ENCODE peak calls at places on chromosome 21, in four cellular contexts. One of them, this sample, is unnamed.
A peak's percentile ranks its signal among the peaks of the same experiment; 100 is the strongest.

GRCh38 chr21:14841511-14842472 is 223.0 kb downstream of the NRIP1 start:
- DNase-seq in H9: no peak
- DNase-seq in IMR-90: no peak
- DNase-seq in H1: no peak
- DNase-seq in this sample: no peak

GRCh38 chr21:42568834-42569731 is 55.4 kb downstream of the SLC37A1 start:
- DNase-seq in IMR-90: no peak
- DNase-seq in H9: no peak
- DNase-seq in H1: no peak
- DNase-seq in this sample: no peak

GRCh38 chr21:31136891-31137290 is 98.6 kb upstream of the KRTAP19-8 start:
- DNase-seq in H1: no peak
- DNase-seq in H9: no peak
- DNase-seq in IMR-90: peak; percentile 74
- DNase-seq in this sample: no peak

GRCh38 chr21:24225432-24225831 is 1381.8 kb downstream of the MRPL39 start:
- DNase-seq in H1: no peak
- DNase-seq in IMR-90: peak; percentile 87
- DNase-seq in H9: no peak
- DNase-seq in this sample: no peak

GRCh38 chr21:16211339-16212303 is 481.8 kb downstream of the USP25 start:
- DNase-seq in H1: no peak
- DNase-seq in IMR-90: peak; percentile 1
- DNase-seq in H9: no peak
- DNase-seq in this sample: no peak

GRCh38 chr21:15667824-15668223 is 62.0 kb upstream of the USP25 start:
- DNase-seq in IMR-90: no peak
- DNase-seq in H9: no peak
- DNase-seq in H1: no peak
- DNase-seq in this sample: peak; percentile 29

GRCh38 chr21:26554365-26554764 is 18.7 kb downstream of the CYYR1 start:
- DNase-seq in IMR-90: no peak
- DNase-seq in H9: no peak
- DNase-seq in H1: no peak
- DNase-seq in this sample: no peak

GRCh38 chr21:14084068-14084501 is 126.7 kb downstream of the LIPI start:
- DNase-seq in IMR-90: no peak
- DNase-seq in H1: no peak
- DNase-seq in H9: no peak
- DNase-seq in this sample: no peak

GRCh38 chr21:38301321-38302214 is 44.8 kb downstream of the KCNJ15 start:
- DNase-seq in H1: no peak
- DNase-seq in IMR-90: no peak
- DNase-seq in H9: no peak
- DNase-seq in this sample: peak; percentile 30
- H3K56ac ChIP-seq in H1: no peak overlapping the region
- H3K56ac ChIP-seq in IMR-90: no peak overlapping the region
- H3K56ac ChIP-seq in H9: no peak overlapping the region
- H3K56ac ChIP-seq in this sample: peak overlapping the region; percentile 34

GRCh38 chr21:33206771-33207290 is 22.9 kb upstream of the IFNAR2 start:
- DNase-seq in IMR-90: no peak
- DNase-seq in H9: no peak
- DNase-seq in H1: peak; percentile 17
- DNase-seq in this sample: no peak
- H3K27ac ChIP-seq in IMR-90: no peak overlapping the region
- H3K27ac ChIP-seq in H9: no peak overlapping the region
- H3K27ac ChIP-seq in H1: no peak overlapping the region
- H3K27ac ChIP-seq in this sample: no peak overlapping the region

GRCh38 chr21:41441546-41441945 is 15.5 kb downstream of the MX1 start:
- DNase-seq in H1: no peak
- DNase-seq in H9: no peak
- DNase-seq in IMR-90: no peak
- DNase-seq in this sample: no peak

GRCh38 chr21:41438425-41439113 is 12.5 kb downstream of the MX1 start:
- DNase-seq in H1: peak; percentile 19
- DNase-seq in H9: no peak
- DNase-seq in IMR-90: no peak
- DNase-seq in this sample: no peak

GRCh38 chr21:41435728-41436127 is 9.7 kb downstream of the MX1 start:
- DNase-seq in H1: no peak
- DNase-seq in IMR-90: no peak
- DNase-seq in H9: no peak
- DNase-seq in this sample: no peak

GRCh38 chr21:41439245-41439644 is 13.2 kb downstream of the MX1 start:
- DNase-seq in H9: no peak
- DNase-seq in H1: no peak
- DNase-seq in IMR-90: peak; percentile 17
- DNase-seq in this sample: no peak

GRCh38 chr21:41437754-41438153 is 11.7 kb downstream of the MX1 start:
- DNase-seq in H1: no peak
- DNase-seq in H9: no peak
- DNase-seq in IMR-90: no peak
- DNase-seq in this sample: no peak
- H3K56ac ChIP-seq in H1: no peak overlapping the region
- H3K56ac ChIP-seq in H9: no peak overlapping the region
- H3K56ac ChIP-seq in IMR-90: no peak overlapping the region
- H3K56ac ChIP-seq in this sample: no peak overlapping the region

DNA sequence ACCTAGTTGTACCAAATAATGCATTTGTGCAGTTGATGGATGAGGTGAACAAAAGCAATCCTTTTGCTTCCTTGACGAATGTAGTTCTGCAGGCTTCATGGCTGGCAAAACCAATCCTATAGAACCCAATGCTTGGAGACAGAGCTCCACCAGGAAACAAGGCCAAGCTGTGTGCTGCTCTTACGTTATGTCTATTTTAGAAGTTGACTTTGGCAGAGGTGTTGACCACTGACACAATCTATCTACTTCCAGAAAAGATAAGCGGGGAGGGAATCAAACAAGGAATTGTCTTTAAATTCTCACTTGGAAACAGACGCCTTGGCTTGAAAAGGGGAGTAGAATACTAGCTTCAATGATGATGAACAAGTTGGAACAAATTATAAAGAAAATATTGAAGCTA is 211.2 kb downstream of the SETD4 start:
- DNase-seq in IMR-90: peak; percentile 24
- DNase-seq in H9: no peak
- DNase-seq in H1: no peak
- DNase-seq in this sample: no peak
- H3K27ac ChIP-seq in IMR-90: no peak overlapping the region
- H3K27ac ChIP-seq in H9: no peak overlapping the region
- H3K27ac ChIP-seq in H1: no peak overlapping the region
- H3K27ac ChIP-seq in this sample: no peak overlapping the region

GRCh38 chr21:33991091-33991490 is 75.5 kb upstream of the ATP5PO start:
- DNase-seq in H1: no peak
- DNase-seq in H9: no peak
- DNase-seq in IMR-90: no peak
- DNase-seq in this sample: no peak
- H3K56ac ChIP-seq in H1: no peak overlapping the region
- H3K56ac ChIP-seq in H9: no peak overlapping the region
- H3K56ac ChIP-seq in IMR-90: no peak overlapping the region
- H3K56ac ChIP-seq in this sample: no peak overlapping the region

DNA sequence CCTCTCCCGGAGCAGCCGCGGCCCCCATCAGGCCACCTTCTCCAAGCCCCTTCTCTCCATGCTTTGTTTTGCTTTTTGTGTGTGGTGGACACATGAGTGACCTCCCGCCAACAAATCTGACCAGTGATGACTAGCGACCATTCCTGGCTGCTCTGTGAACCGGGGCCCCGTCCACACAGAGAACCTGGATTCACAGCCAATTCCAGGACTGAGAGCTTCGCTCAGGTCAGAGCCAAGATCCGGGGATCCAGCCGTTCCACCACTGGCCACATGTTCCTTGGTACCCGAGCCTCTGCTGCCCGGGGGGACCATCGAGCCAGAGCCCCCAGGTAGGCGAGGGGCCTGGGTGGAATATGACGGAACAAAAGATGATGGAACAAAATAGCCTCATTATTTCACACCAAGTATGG is 46.7 kb upstream of the COL18A1 start:
- DNase-seq in H9: no peak
- DNase-seq in IMR-90: no peak
- DNase-seq in H1: no peak
- DNase-seq in this sample: no peak
- H3K27ac ChIP-seq in H9: no peak overlapping the region
- H3K27ac ChIP-seq in IMR-90: no peak overlapping the region
- H3K27ac ChIP-seq in H1: no peak overlapping the region
- H3K27ac ChIP-seq in this sample: no peak overlapping the region

GRCh38 chr21:45861156-45861870 is 120.3 kb upstream of the COL6A1 start:
- DNase-seq in H9: no peak
- DNase-seq in IMR-90: no peak
- DNase-seq in H1: no peak
- DNase-seq in this sample: no peak

GRCh38 chr21:45863267-45863666 is 118.3 kb upstream of the COL6A1 start:
- DNase-seq in H9: no peak
- DNase-seq in IMR-90: no peak
- DNase-seq in H1: no peak
- DNase-seq in this sample: no peak

GRCh38 chr21:45863751-45864150 is 117.8 kb upstream of the COL6A1 start:
- DNase-seq in IMR-90: no peak
- DNase-seq in H9: no peak
- DNase-seq in H1: no peak
- DNase-seq in this sample: no peak

GRCh38 chr21:45864436-45864835 is 117.1 kb upstream of the COL6A1 start:
- DNase-seq in IMR-90: peak; percentile 53
- DNase-seq in H1: no peak
- DNase-seq in H9: no peak
- DNase-seq in this sample: no peak

GRCh38 chr21:45862544-45863207 is 118.9 kb upstream of the COL6A1 start:
- DNase-seq in H1: no peak
- DNase-seq in H9: no peak
- DNase-seq in IMR-90: no peak
- DNase-seq in this sample: no peak
- H3K56ac ChIP-seq in H1: no peak overlapping the region
- H3K56ac ChIP-seq in H9: no peak overlapping the region
- H3K56ac ChIP-seq in IMR-90: no peak overlapping the region
- H3K56ac ChIP-seq in this sample: no peak overlapping the region

This sample was measured in mesendoderm.